ENCODE peak calls at places on chromosomes 12 and 14, in six cellular contexts. One of them, this sample, is unnamed.

GRCh38 chr14:76698191-76698590 is 63.1 kb upstream of the VASH1 start:
- DNase-seq in CD4-positive, alpha-beta T cell: no peak
- DNase-seq in WERI-Rb-1: no peak
- DNase-seq in T follicular helper cell: no peak
- DNase-seq in neural progenitor cell: no peak
- DNase-seq in K562: no peak
- DNase-seq in this sample: no peak

GRCh38 chr12:632102-632696 is 31.0 kb downstream of the NINJ2 start:
- DNase-seq in neural progenitor cell: peak; percentile 77
- DNase-seq in K562: no peak
- DNase-seq in CD4-positive, alpha-beta T cell: no peak
- DNase-seq in WERI-Rb-1: no peak
- DNase-seq in T follicular helper cell: no peak
- DNase-seq in this sample: peak; percentile 82

GRCh38 chr14:45253754-45254300 is 825 bp upstream of the MIS18BP1 start:
- DNase-seq in K562: no peak
- DNase-seq in CD4-positive, alpha-beta T cell: no peak
- DNase-seq in neural progenitor cell: no peak
- DNase-seq in WERI-Rb-1: no peak
- DNase-seq in T follicular helper cell: no peak
- DNase-seq in this sample: peak; percentile 3

GRCh38 chr14:101031721-101032120 is 128.2 kb upstream of the RTL1 start:
- DNase-seq in K562: no peak
- DNase-seq in T follicular helper cell: no peak
- DNase-seq in CD4-positive, alpha-beta T cell: no peak
- DNase-seq in neural progenitor cell: no peak
- DNase-seq in WERI-Rb-1: no peak
- DNase-seq in this sample: no peak

GRCh38 chr12:10543499-10543898 is 37.8 kb downstream of the EIF2S3B start:
- DNase-seq in T follicular helper cell: no peak
- DNase-seq in WERI-Rb-1: no peak
- DNase-seq in neural progenitor cell: no peak
- DNase-seq in CD4-positive, alpha-beta T cell: no peak
- DNase-seq in K562: no peak
- DNase-seq in this sample: no peak

GRCh38 chr12:107379852-107380567 is 286.7 kb upstream of the CRY1 start:
- DNase-seq in WERI-Rb-1: peak; percentile 37
- DNase-seq in K562: no peak
- DNase-seq in neural progenitor cell: no peak
- DNase-seq in T follicular helper cell: no peak
- DNase-seq in CD4-positive, alpha-beta T cell: no peak
- DNase-seq in this sample: no peak

GRCh38 chr12:79086546-79086945 is 222.0 kb downstream of the SYT1 start:
- DNase-seq in neural progenitor cell: no peak
- DNase-seq in CD4-positive, alpha-beta T cell: no peak
- DNase-seq in WERI-Rb-1: no peak
- DNase-seq in K562: no peak
- DNase-seq in T follicular helper cell: no peak
- DNase-seq in this sample: no peak

GRCh38 chr12:53971129-53971528 is 1.8 kb upstream of the HOXC11 start:
- DNase-seq in T follicular helper cell: no peak
- DNase-seq in neural progenitor cell: no peak
- DNase-seq in K562: no peak
- DNase-seq in CD4-positive, alpha-beta T cell: no peak
- DNase-seq in WERI-Rb-1: no peak
- DNase-seq in this sample: no peak

GRCh38 chr12:94205738-94206310 is 57.4 kb downstream of the PLXNC1 start:
- DNase-seq in CD4-positive, alpha-beta T cell: no peak
- DNase-seq in WERI-Rb-1: no peak
- DNase-seq in T follicular helper cell: no peak
- DNase-seq in K562: no peak
- DNase-seq in neural progenitor cell: no peak
- DNase-seq in this sample: no peak

GRCh38 chr14:88542857-88543795 is 11.7 kb downstream of the PTPN21 start:
- DNase-seq in T follicular helper cell: no peak
- DNase-seq in CD4-positive, alpha-beta T cell: no peak
- DNase-seq in neural progenitor cell: no peak
- DNase-seq in WERI-Rb-1: no peak
- DNase-seq in K562: no peak
- DNase-seq in this sample: no peak

GRCh38 chr12:52442600-52443061 is 8.5 kb upstream of the KRT75 start:
- DNase-seq in T follicular helper cell: no peak
- DNase-seq in neural progenitor cell: peak; percentile 51
- DNase-seq in WERI-Rb-1: no peak
- DNase-seq in K562: no peak
- DNase-seq in CD4-positive, alpha-beta T cell: no peak
- DNase-seq in this sample: no peak

GRCh38 chr12:1171657-1172056 is 180.6 kb downstream of the ERC1 start:
- DNase-seq in WERI-Rb-1: peak; percentile 15
- DNase-seq in K562: no peak
- DNase-seq in T follicular helper cell: no peak
- DNase-seq in CD4-positive, alpha-beta T cell: no peak
- DNase-seq in neural progenitor cell: peak; percentile 80
- DNase-seq in this sample: peak; percentile 12

GRCh38 chr14:72692678-72693077 is 201.2 kb downstream of the DPF3 start:
- DNase-seq in WERI-Rb-1: no peak
- DNase-seq in neural progenitor cell: peak; percentile 69
- DNase-seq in T follicular helper cell: no peak
- DNase-seq in K562: no peak
- DNase-seq in CD4-positive, alpha-beta T cell: no peak
- DNase-seq in this sample: no peak

GRCh38 chr12:30719060-30719459 is 23.4 kb upstream of the IPO8 start:
- DNase-seq in T follicular helper cell: no peak
- DNase-seq in K562: no peak
- DNase-seq in CD4-positive, alpha-beta T cell: no peak
- DNase-seq in neural progenitor cell: no peak
- DNase-seq in WERI-Rb-1: no peak
- DNase-seq in this sample: no peak

GRCh38 chr12:400828-401227 is 616 bp upstream of the CCDC77 start:
- DNase-seq in neural progenitor cell: no peak
- DNase-seq in WERI-Rb-1: no peak
- DNase-seq in CD4-positive, alpha-beta T cell: no peak
- DNase-seq in K562: no peak
- DNase-seq in T follicular helper cell: no peak
- DNase-seq in this sample: no peak

GRCh38 chr12:116654216-116654743 is 83.6 kb downstream of the SPRING1 start:
- DNase-seq in neural progenitor cell: no peak
- DNase-seq in CD4-positive, alpha-beta T cell: no peak
- DNase-seq in T follicular helper cell: no peak
- DNase-seq in WERI-Rb-1: no peak
- DNase-seq in K562: no peak
- DNase-seq in this sample: no peak

GRCh38 chr12:74169607-74170006 is 368.0 kb upstream of the ATXN7L3B start:
- DNase-seq in CD4-positive, alpha-beta T cell: no peak
- DNase-seq in K562: no peak
- DNase-seq in neural progenitor cell: no peak
- DNase-seq in WERI-Rb-1: no peak
- DNase-seq in T follicular helper cell: no peak
- DNase-seq in this sample: no peak

GRCh38 chr14:55684956-55685584 is 105.1 kb downstream of the KTN1 start:
- DNase-seq in CD4-positive, alpha-beta T cell: no peak
- DNase-seq in neural progenitor cell: no peak
- DNase-seq in T follicular helper cell: no peak
- DNase-seq in WERI-Rb-1: no peak
- DNase-seq in K562: no peak
- DNase-seq in this sample: no peak

GRCh38 chr12:57621497-57622292 is 10.5 kb downstream of the ARHGEF25 start:
- DNase-seq in K562: peak; percentile 86
- DNase-seq in CD4-positive, alpha-beta T cell: peak; percentile 56
- DNase-seq in WERI-Rb-1: peak; percentile 71
- DNase-seq in T follicular helper cell: peak; percentile 22
- DNase-seq in neural progenitor cell: peak; percentile 81
- DNase-seq in this sample: peak; percentile 97

GRCh38 chr14:76774471-76775158 is 13.3 kb downstream of the VASH1 start:
- DNase-seq in CD4-positive, alpha-beta T cell: no peak
- DNase-seq in WERI-Rb-1: no peak
- DNase-seq in K562: no peak
- DNase-seq in T follicular helper cell: no peak
- DNase-seq in neural progenitor cell: no peak
- DNase-seq in this sample: no peak

GRCh38 chr14:76867536-76868452 is 41.6 kb downstream of the LRRC74A start:
- DNase-seq in CD4-positive, alpha-beta T cell: peak; percentile 44
- DNase-seq in K562: no peak
- DNase-seq in WERI-Rb-1: no peak
- DNase-seq in neural progenitor cell: no peak
- DNase-seq in T follicular helper cell: no peak
- DNase-seq in this sample: no peak

GRCh38 chr14:72607386-72608125 is 286.3 kb downstream of the DPF3 start:
- DNase-seq in T follicular helper cell: no peak
- DNase-seq in neural progenitor cell: no peak
- DNase-seq in K562: no peak
- DNase-seq in CD4-positive, alpha-beta T cell: no peak
- DNase-seq in WERI-Rb-1: peak; percentile 57
- DNase-seq in this sample: no peak

GRCh38 chr12:122888232-122888752 is 7.6 kb downstream of the VPS37B start:
- DNase-seq in K562: no peak
- DNase-seq in neural progenitor cell: peak; percentile 26
- DNase-seq in CD4-positive, alpha-beta T cell: no peak
- DNase-seq in T follicular helper cell: peak; percentile 74
- DNase-seq in WERI-Rb-1: no peak
- DNase-seq in this sample: no peak

GRCh38 chr12:121441555-121441954 is 41.6 kb downstream of the RNF34 start:
- DNase-seq in neural progenitor cell: no peak
- DNase-seq in CD4-positive, alpha-beta T cell: no peak
- DNase-seq in WERI-Rb-1: no peak
- DNase-seq in T follicular helper cell: no peak
- DNase-seq in K562: no peak
- DNase-seq in this sample: peak; percentile 56

GRCh38 chr12:56836317-56836716 is 73.2 kb downstream of the HSD17B6 start:
- DNase-seq in K562: no peak
- DNase-seq in T follicular helper cell: no peak
- DNase-seq in CD4-positive, alpha-beta T cell: no peak
- DNase-seq in WERI-Rb-1: no peak
- DNase-seq in neural progenitor cell: no peak
- DNase-seq in this sample: no peak

GRCh38 chr12:130799051-130799450 is 40.0 kb downstream of the STX2 start:
- DNase-seq in K562: no peak
- DNase-seq in T follicular helper cell: no peak
- DNase-seq in CD4-positive, alpha-beta T cell: no peak
- DNase-seq in WERI-Rb-1: no peak
- DNase-seq in neural progenitor cell: no peak
- DNase-seq in this sample: no peak

This sample was measured in HuH-7.